ENCODE peak calls at places on chromosome 1, in six cellular contexts. F, R, K, B, P and D are unnamed samples.

GRCh38 chr1:198153103-198153502 is 3.7 kb upstream of the NEK7 start:
- DNase-seq in F (no peak), R (peak; percentile 84), K (peak; percentile 93), B (no peak), P (no peak), D (no peak)

GRCh38 chr1:116347678-116348077 is 25.4 kb upstream of the ATP1A1 start:
- DNase-seq in F (no peak), R (no peak), K (no peak), B (no peak), P (no peak), D (no peak)

GRCh38 chr1:204169871-204170270 is 3.7 kb upstream of the REN start:
- DNase-seq in F (no peak), R (no peak), K (no peak), B (no peak), P (no peak), D (no peak)

GRCh38 chr1:69673301-69673700 is 105.6 kb downstream of the LRRC7 start:
- DNase-seq in F (no peak), R (peak; percentile 20), K (peak; percentile 4), B (no peak), P (no peak), D (no peak)

GRCh38 chr1:100834779-100835645 is 59.6 kb downstream of the EXTL2 start:
- DNase-seq in F (no peak), R (peak; percentile 42), K (no peak), B (no peak), P (no peak), D (no peak)

GRCh38 chr1:175152006-175152652 is 40.4 kb downstream of the KIAA0040 start:
- DNase-seq in F (peak; percentile 76), R (peak; percentile 59), K (peak; percentile 24), B (peak; percentile 74), P (peak; percentile 40), D (peak; percentile 48)

GRCh38 chr1:172916126-172916525 is 134.6 kb downstream of the TNFSF18 start:
- DNase-seq in F (no peak), R (no peak), K (no peak), B (no peak), P (no peak), D (no peak)

GRCh38 chr1:53826367-53826766 is 11.7 kb downstream of the NDC1 start:
- DNase-seq in F (no peak), R (peak; percentile 63), K (peak; percentile 17), B (no peak), P (peak; percentile 57), D (peak; percentile 10)

GRCh38 chr1:234562336-234562735 is 47.6 kb downstream of the IRF2BP2 start:
- DNase-seq in F (no peak), R (no peak), K (no peak), B (no peak), P (no peak), D (no peak)

GRCh38 chr1:20187103-20187812 is 940 bp upstream of the PLA2G2C start:
- DNase-seq in F (no peak), R (no peak), K (no peak), B (no peak), P (no peak), D (peak; percentile 19)

GRCh38 chr1:233708416-233708815 is 94.5 kb downstream of the KCNK1 start:
- DNase-seq in F (no peak), R (no peak), K (no peak), B (no peak), P (no peak), D (peak; percentile 46)

GRCh38 chr1:178862864-178863263 is 8.0 kb downstream of the ANGPTL1 start:
- DNase-seq in F (no peak), R (no peak), K (no peak), B (no peak), P (no peak), D (no peak)

GRCh38 chr1:229059671-229060079 is 211.2 kb upstream of the RAB4A start:
- DNase-seq in F (no peak), R (peak; percentile 53), K (peak; percentile 32), B (no peak), P (peak; percentile 23), D (no peak)

GRCh38 chr1:5493708-5494390 is 498.4 kb downstream of the NPHP4 start:
- DNase-seq in F (no peak), R (no peak), K (no peak), B (no peak), P (no peak), D (no peak)

GRCh38 chr1:115975569-115976061 is 698 bp upstream of the SLC22A15 start:
- DNase-seq in F (no peak), R (no peak), K (no peak), B (no peak), P (no peak), D (no peak)

GRCh38 chr1:226097866-226098625 is 35.5 kb downstream of the H3-3A start:
- DNase-seq in F (no peak), R (peak; percentile 51), K (peak; percentile 64), B (no peak), P (peak; percentile 63), D (peak; percentile 94)

GRCh38 chr1:193335797-193336428 is 149.5 kb upstream of the B3GALT2 start:
- DNase-seq in F (no peak), R (peak; percentile 84), K (peak; percentile 71), B (no peak), P (peak; percentile 40), D (no peak)

GRCh38 chr1:51726544-51727225 is 109.8 kb downstream of the OSBPL9 start:
- DNase-seq in F (no peak), R (no peak), K (no peak), B (no peak), P (no peak), D (no peak)

GRCh38 chr1:182674346-182675246 is 9.8 kb downstream of the RGS8 start:
- DNase-seq in F (no peak), R (peak; percentile 28), K (peak; percentile 14), B (peak; percentile 61), P (no peak), D (no peak)

GRCh38 chr1:190175320-190175719 is 302.3 kb downstream of the BRINP3 start:
- DNase-seq in F (no peak), R (peak; percentile 64), K (peak; percentile 50), B (no peak), P (peak; percentile 4), D (no peak)

GRCh38 chr1:20443703-20444587 is 42.1 kb downstream of the CAMK2N1 start:
- DNase-seq in F (no peak), R (no peak), K (no peak), B (no peak), P (no peak), D (peak; percentile 44)

GRCh38 chr1:195948123-195948895 is 659.9 kb downstream of the KCNT2 start:
- DNase-seq in F (no peak), R (no peak), K (no peak), B (no peak), P (no peak), D (no peak)

GRCh38 chr1:89609781-89610456 is 23.0 kb upstream of the LRRC8C start:
- DNase-seq in F (no peak), R (no peak), K (no peak), B (no peak), P (no peak), D (no peak)

GRCh38 chr1:74513901-74514300 is 1.5 kb upstream of the LRRC53 start:
- DNase-seq in F (no peak), R (no peak), K (no peak), B (no peak), P (no peak), D (no peak)

GRCh38 chr1:112735752-112736151 is 20.6 kb upstream of the PPM1J start:
- DNase-seq in F (no peak), R (peak; percentile 69), K (peak; percentile 69), B (no peak), P (peak; percentile 33), D (peak; percentile 94)

GRCh38 chr1:15158506-15159165 is 5.1 kb downstream of the TMEM51 start:
- DNase-seq in F (no peak), R (peak; percentile 90), K (peak; percentile 58), B (no peak), P (peak; percentile 99), D (peak; percentile 85)

GRCh38 chr1:93585059-93585966 is 96.3 kb downstream of the BCAR3 start:
- DNase-seq in F (peak; percentile 31), R (peak; percentile 61), K (peak; percentile 62), B (peak; percentile 89), P (no peak), D (peak; percentile 59)

GRCh38 chr1:31154000-31154631 is 85.6 kb downstream of the NKAIN1 start:
- DNase-seq in F (no peak), R (no peak), K (no peak), B (no peak), P (no peak), D (peak; percentile 73)

GRCh38 chr1:23524716-23525401 is 6.2 kb downstream of the E2F2 start:
- DNase-seq in F (no peak), R (no peak), K (no peak), B (no peak), P (peak; percentile 17), D (no peak)

DNA sequence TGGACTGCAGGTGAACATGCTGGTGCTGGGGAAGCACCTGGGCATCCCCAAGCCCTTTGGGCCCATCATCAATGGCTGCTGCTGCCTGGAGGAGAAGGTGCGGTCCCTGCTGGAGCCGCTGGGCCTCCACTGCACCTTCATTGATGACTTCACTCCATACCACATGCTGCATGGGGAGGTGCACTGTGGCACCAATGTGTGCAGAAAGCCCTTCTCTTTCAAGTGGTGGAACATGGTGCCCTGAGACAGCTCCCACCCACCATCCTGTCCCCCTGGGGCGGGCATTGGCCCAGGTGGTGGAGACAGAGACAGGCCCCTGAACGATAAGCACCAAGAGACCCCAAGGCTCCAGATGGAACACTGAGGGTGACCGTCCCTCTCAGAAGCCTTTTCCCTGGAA is 25.2 kb upstream of the PADI4 start:
- DNase-seq in F (no peak), R (no peak), K (no peak), B (no peak), P (no peak), D (no peak)
- TF ChIP-seq CTCF in F (no peak), R (no peak), K (no peak), B (no peak), P (no peak), D (no peak)

GRCh38 chr1:209886219-209886536 is 51.8 kb upstream of the SYT14 start:
- DNase-seq in F (no peak), R (no peak), K (no peak), B (no peak), P (no peak), D (no peak)
- TF ChIP-seq CTCF in F (no peak), R (peak; percentile 15), K (peak; percentile 24), B (no peak), P (no peak), D (peak; percentile 2)

GRCh38 chr1:110657351-110657750 is 17.4 kb downstream of the KCNA3 start:
- DNase-seq in F (no peak), R (no peak), K (no peak), B (no peak), P (no peak), D (no peak)
- TF ChIP-seq CTCF in F (no peak), R (no peak), K (no peak), B (no peak), P (no peak), D (no peak)

DNA sequence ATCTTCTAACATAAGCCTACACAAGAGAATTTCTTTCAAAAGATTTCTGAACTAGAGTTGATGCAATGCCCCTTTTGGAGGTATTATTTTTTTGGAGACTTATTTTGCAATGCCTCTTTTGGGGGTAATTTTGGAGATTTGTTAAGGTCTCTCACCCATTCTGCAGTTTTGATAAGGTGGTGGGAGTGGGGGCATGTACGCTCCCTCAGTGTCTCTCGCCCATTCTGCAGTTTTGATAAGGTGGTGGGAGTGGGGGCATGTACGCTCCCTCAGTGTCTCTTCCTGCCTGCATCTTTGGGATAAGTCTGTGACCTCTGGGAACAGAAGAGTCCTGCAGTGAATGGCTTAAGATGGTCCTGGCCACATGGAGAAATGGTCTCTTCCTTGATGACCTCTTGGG is 312.2 kb downstream of the ZP4 start:
- DNase-seq in F (no peak), R (no peak), K (no peak), B (no peak), P (no peak), D (no peak)
- TF ChIP-seq CTCF in F (no peak), R (no peak), K (no peak), B (no peak), P (no peak), D (no peak)